ENCODE peak calls at places on chromosome 6, in four cellular contexts. Z, V, O and L are unnamed samples.

GRCh38 chr6:71031912-71032311 is 75.1 kb upstream of the B3GAT2 start:
- DNase-seq in Z (no peak), V (no peak), O (no peak), L (no peak)

GRCh38 chr6:16756660-16757270 is 4.5 kb downstream of the ATXN1 start:
- DNase-seq in Z (no peak), V (peak), O (no peak), L (no peak)

GRCh38 chr6:73006161-73006560 is 219.1 kb downstream of the KHDC1L start:
- DNase-seq in Z (no peak), V (no peak), O (no peak), L (no peak)

GRCh38 chr6:27591660-27592059 is 118.8 kb upstream of the ZNF184 start:
- DNase-seq in Z (no peak), V (peak), O (no peak), L (no peak)

GRCh38 chr6:134584809-134585528 is 267.1 kb upstream of the SGK1 start:
- DNase-seq in Z (no peak), V (no peak), O (no peak), L (no peak)

GRCh38 chr6:72922401-72922800 is 300.5 kb downstream of the KCNQ5 start:
- DNase-seq in Z (no peak), V (no peak), O (no peak), L (no peak)

GRCh38 chr6:106568518-106568917 is 60.8 kb downstream of the RTN4IP1 start:
- DNase-seq in Z (no peak), V (no peak), O (no peak), L (no peak)

GRCh38 chr6:3996349-3996748 is 82.6 kb downstream of the FAM217A start:
- DNase-seq in Z (no peak), V (no peak), O (no peak), L (no peak)

GRCh38 chr6:156686429-156686939 is 90.7 kb upstream of the ARID1B start:
- DNase-seq in Z (no peak), V (peak), O (peak), L (no peak)

GRCh38 chr6:74603676-74604075 is 602.2 kb downstream of the COL12A1 start:
- DNase-seq in Z (no peak), V (no peak), O (no peak), L (no peak)

GRCh38 chr6:85669735-85670194 is 27.1 kb upstream of the SYNCRIP start:
- DNase-seq in Z (no peak), V (peak), O (no peak), L (no peak)

GRCh38 chr6:90891338-90891715 is 304.5 kb upstream of the MAP3K7 start:
- DNase-seq in Z (no peak), V (no peak), O (no peak), L (no peak)

GRCh38 chr6:84618046-84618752 is 146.2 kb downstream of the TBX18 start:
- DNase-seq in Z (no peak), V (no peak), O (no peak), L (no peak)

GRCh38 chr6:90393232-90393884 is 96.7 kb upstream of the BACH2 start:
- DNase-seq in Z (no peak), V (peak), O (peak), L (no peak)

GRCh38 chr6:34792605-34793500 is 970 bp downstream of the BLTP3A start:
- DNase-seq in Z (no peak), V (peak), O (peak), L (no peak)

GRCh38 chr6:34144581-34145160 is 1.2 kb downstream of the GRM4 start:
- DNase-seq in Z (no peak), V (no peak), O (no peak), L (no peak)

GRCh38 chr6:135667694-135668455 is 170.3 kb upstream of the AHI1 start:
- DNase-seq in Z (no peak), V (no peak), O (no peak), L (no peak)

GRCh38 chr6:52617087-52617486 is 40.2 kb upstream of the TRAM2 start:
- DNase-seq in Z (no peak), V (no peak), O (no peak), L (no peak)

GRCh38 chr6:157867981-157868380 is 44.9 kb downstream of the SNX9 start:
- DNase-seq in Z (no peak), V (no peak), O (no peak), L (no peak)

GRCh38 chr6:137024172-137024990 is 20.4 kb downstream of the IL20RA start:
- DNase-seq in Z (no peak), V (no peak), O (no peak), L (no peak)

GRCh38 chr6:161211380-161212035 is 62.4 kb downstream of the AGPAT4 start:
- DNase-seq in Z (no peak), V (no peak), O (no peak), L (no peak)

GRCh38 chr6:82410151-82410621 is 46.6 kb downstream of the TPBG start:
- DNase-seq in Z (no peak), V (peak), O (no peak), L (no peak)

GRCh38 chr6:7122684-7123083 is 14.9 kb downstream of the RREB1 start:
- DNase-seq in Z (no peak), V (no peak), O (no peak), L (no peak)

GRCh38 chr6:152572395-152573061 is 64.6 kb downstream of the SYNE1 start:
- DNase-seq in Z (no peak), V (no peak), O (no peak), L (no peak)

GRCh38 chr6:168116975-168117899 is 38.2 kb upstream of the FRMD1 start:
- DNase-seq in Z (no peak), V (no peak), O (no peak), L (peak)

GRCh38 chr6:141029908-141030307 is 1102.8 kb upstream of the GJE1 start:
- DNase-seq in Z (no peak), V (no peak), O (no peak), L (no peak)

GRCh38 chr6:95413789-95414188 is 163.5 kb upstream of the MANEA start:
- DNase-seq in Z (no peak), V (no peak), O (no peak), L (no peak)

GRCh38 chr6:108850669-108851467 is 2.6 kb downstream of the ARMC2 start:
- DNase-seq in Z (no peak), V (no peak), O (peak), L (no peak)

GRCh38 chr6:122048570-122048969 is 350.9 kb upstream of the HSF2 start:
- DNase-seq in Z (no peak), V (no peak), O (no peak), L (no peak)

GRCh38 chr6:122052501-122052900 is 347.0 kb upstream of the HSF2 start:
- DNase-seq in Z (no peak), V (no peak), O (no peak), L (no peak)

GRCh38 chr6:122050226-122050755 is 349.2 kb upstream of the HSF2 start:
- DNase-seq in Z (no peak), V (no peak), O (no peak), L (no peak)

GRCh38 chr6:122043421-122043820 is 356.0 kb upstream of the HSF2 start:
- DNase-seq in Z (no peak), V (no peak), O (no peak), L (no peak)

GRCh38 chr6:122049341-122049740 is 350.1 kb upstream of the HSF2 start:
- DNase-seq in Z (no peak), V (no peak), O (no peak), L (no peak)
- H3K4me3 ChIP-seq in Z (peak), V (no peak), O (no peak), L (no peak)

GRCh38 chr6:395432-396125 is 4.0 kb downstream of the IRF4 start:
- DNase-seq in Z (no peak), V (no peak), O (no peak), L (no peak)
- TF ChIP-seq POLR2A in Z (no peak), V (no peak), O (no peak), L (no peak)

GRCh38 chr6:101351173-101351572 is 42.3 kb upstream of the GRIK2 start:
- DNase-seq in Z (no peak), V (no peak), O (no peak), L (no peak)
- TF ChIP-seq CTCF in Z (no peak), V (no peak), O (no peak), L (no peak)

DNA sequence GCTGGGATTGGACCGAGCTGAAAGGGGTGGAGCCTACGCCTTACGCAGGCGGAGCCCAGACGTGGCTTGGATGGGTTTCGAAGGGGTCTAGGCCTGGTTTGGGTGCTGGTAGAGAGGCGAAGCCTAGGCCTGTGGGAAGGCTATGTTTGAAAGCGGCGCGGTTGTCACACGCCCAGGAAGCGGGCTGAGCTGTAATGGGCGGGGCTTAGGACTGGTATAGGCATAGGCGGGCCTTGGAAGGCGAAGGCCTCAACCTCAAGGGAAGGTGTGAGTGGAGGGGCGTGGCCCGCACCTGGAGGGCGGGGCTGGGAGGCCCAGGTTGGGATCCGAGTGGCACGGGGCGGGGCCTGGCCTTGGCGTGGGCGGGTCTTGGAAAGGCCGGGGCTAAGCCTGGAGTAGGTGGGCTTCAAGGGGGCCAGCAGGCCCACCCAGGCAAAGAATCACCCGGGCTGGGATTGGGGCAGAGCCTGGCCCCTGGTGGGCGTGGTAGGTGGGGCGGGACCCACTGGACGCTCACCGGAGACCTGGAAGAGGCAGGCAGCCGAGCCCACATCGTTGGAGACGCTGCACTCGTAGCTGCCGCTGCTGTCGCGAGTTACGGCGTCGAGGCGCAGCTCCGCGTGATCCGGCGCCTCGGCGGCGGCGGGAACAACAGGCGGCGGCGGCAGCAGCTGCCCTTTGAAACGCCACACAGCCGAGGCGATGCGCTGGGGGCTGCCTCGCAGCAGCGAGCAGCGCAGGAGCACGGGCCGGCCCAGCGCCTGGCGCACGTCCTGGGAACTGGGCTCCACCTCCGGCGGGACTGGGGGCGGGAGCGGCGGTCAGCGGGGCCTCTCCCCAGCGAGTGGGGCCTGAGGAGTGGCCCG is 49.0 kb downstream of the MDGA1 start:
- DNase-seq in Z (no peak), V (no peak), O (peak), L (no peak)
- H3K4me3 ChIP-seq in Z (peak), V (no peak), O (no peak), L (peak)

GRCh38 chr6:43629505-43630300 is 639 bp upstream of the GTPBP2 start:
- DNase-seq in Z (peak), V (peak), O (peak), L (peak)
- TF ChIP-seq POLR2A in Z (peak), V (peak), O (peak), L (no peak)

DNA sequence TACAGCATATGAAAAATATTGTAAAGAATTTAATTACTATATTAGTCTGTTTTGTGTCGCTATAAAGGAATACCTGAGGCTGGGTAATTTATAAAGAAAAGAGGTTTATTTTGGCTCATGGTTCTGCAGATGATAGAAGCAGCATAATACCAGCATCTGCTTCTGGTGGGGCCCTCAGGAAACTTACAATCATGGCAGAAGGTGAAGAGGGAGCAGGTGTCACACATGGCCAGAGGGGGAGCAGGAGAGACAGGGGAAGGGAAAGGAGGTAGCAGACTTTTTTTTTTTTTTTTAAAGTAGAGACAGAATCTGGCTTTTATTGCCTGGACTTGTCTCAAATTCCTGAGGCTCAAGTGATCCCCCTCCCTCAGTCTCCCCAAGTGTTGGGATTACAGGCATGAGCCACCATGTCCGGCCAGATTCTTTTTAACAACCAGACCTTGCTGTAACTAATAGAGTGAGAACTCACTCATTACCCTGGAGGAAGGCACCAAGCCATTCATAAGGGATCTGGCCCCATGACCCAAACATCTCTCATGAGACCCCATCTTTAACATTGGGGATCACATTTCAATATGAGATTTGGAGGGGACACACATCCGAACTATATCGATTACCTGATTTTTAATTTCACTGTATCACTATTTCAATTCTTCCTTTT is 64.6 kb downstream of the MAN1A1 start:
- DNase-seq in Z (no peak), V (no peak), O (no peak), L (no peak)
- TF ChIP-seq CTCF in Z (peak), V (no peak), O (no peak), L (no peak)

GRCh38 chr6:10419749-10420545 is 5.1 kb upstream of the TFAP2A start:
- DNase-seq in Z (no peak), V (peak), O (no peak), L (peak)

GRCh38 chr6:10418862-10419748 is 4.2 kb upstream of the TFAP2A start:
- DNase-seq in Z (no peak), V (peak), O (peak), L (peak)

GRCh38 chr6:10417681-10418104 is 2.8 kb upstream of the TFAP2A start:
- DNase-seq in Z (no peak), V (peak), O (no peak), L (no peak)

GRCh38 chr6:10416863-10417641 is 2.2 kb upstream of the TFAP2A start:
- DNase-seq in Z (no peak), V (no peak), O (no peak), L (no peak)

DNA sequence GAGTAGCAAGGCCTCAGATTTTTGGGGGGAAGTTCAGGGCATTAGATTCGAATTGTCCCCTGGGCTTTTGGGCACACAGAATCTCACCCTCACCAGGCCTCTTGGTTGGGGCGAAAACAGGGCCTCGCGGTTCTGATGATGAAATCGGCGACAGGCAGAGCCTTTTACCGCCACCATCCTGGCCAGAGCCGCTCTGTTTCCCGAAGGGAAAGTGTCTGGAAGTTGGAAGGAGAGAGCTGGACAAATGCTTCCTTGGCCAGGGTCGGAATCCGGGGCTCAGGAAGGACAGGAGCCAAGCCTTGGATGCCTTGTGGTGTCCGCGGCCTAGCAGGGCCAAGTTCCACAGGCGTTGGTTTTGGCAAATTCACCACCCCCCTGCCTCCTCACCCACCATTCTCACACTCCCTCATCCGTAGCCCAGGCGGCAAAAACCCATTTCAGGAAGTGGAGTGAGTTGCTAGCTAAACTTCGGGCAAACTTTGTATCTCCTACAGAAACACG is 3.5 kb upstream of the TFAP2A start:
- DNase-seq in Z (no peak), V (peak), O (no peak), L (no peak)
- H3K4me3 ChIP-seq in Z (peak), V (peak), O (no peak), L (peak)